ENCODE peak calls at places on chromosomes 2 and 18, in five cellular contexts. One of them, this sample, is unnamed.

GRCh38 chr18:68181956-68182355 is 533.0 kb downstream of the TMX3 start:
- DNase-seq in endothelial cell: no peak
- DNase-seq in HEK293T: no peak
- DNase-seq in chondrocyte: no peak
- DNase-seq in GM04504: no peak
- DNase-seq in this sample: no peak

GRCh38 chr2:236896677-236897076 is 189.0 kb upstream of the COPS8 start:
- DNase-seq in endothelial cell: no peak
- DNase-seq in HEK293T: no peak
- DNase-seq in chondrocyte: no peak
- DNase-seq in GM04504: no peak
- DNase-seq in this sample: no peak

GRCh38 chr18:37445368-37445767 is 120.2 kb downstream of the CELF4 start:
- DNase-seq in endothelial cell: no peak
- DNase-seq in HEK293T: no peak
- DNase-seq in chondrocyte: no peak
- DNase-seq in GM04504: no peak
- DNase-seq in this sample: no peak

GRCh38 chr2:172735646-172736418 is at the start of gene RAPGEF4:
- DNase-seq in endothelial cell: peak; percentile 47
- DNase-seq in HEK293T: peak; percentile 72
- DNase-seq in chondrocyte: no peak
- DNase-seq in GM04504: no peak
- DNase-seq in this sample: peak; percentile 23

GRCh38 chr18:80023173-80023572 is 11.1 kb upstream of the RBFA start:
- DNase-seq in endothelial cell: no peak
- DNase-seq in HEK293T: no peak
- DNase-seq in chondrocyte: no peak
- DNase-seq in GM04504: no peak
- DNase-seq in this sample: no peak

GRCh38 chr2:190304404-190304803 is 15.2 kb downstream of the HIBCH start:
- DNase-seq in endothelial cell: no peak
- DNase-seq in HEK293T: no peak
- DNase-seq in chondrocyte: no peak
- DNase-seq in GM04504: no peak
- DNase-seq in this sample: no peak

GRCh38 chr2:167253025-167253424 is 364.7 kb downstream of the XIRP2 start:
- DNase-seq in endothelial cell: no peak
- DNase-seq in HEK293T: no peak
- DNase-seq in chondrocyte: no peak
- DNase-seq in GM04504: no peak
- DNase-seq in this sample: no peak

GRCh38 chr2:79981316-79981715 is 323.2 kb downstream of the LRRTM1 start:
- DNase-seq in endothelial cell: no peak
- DNase-seq in HEK293T: no peak
- DNase-seq in chondrocyte: no peak
- DNase-seq in GM04504: no peak
- DNase-seq in this sample: no peak

GRCh38 chr2:99821572-99822369 is 320.6 kb downstream of the AFF3 start:
- DNase-seq in endothelial cell: no peak
- DNase-seq in HEK293T: no peak
- DNase-seq in chondrocyte: no peak
- DNase-seq in GM04504: no peak
- DNase-seq in this sample: no peak

GRCh38 chr2:136319227-136319626 is 201.3 kb upstream of the CXCR4 start:
- DNase-seq in endothelial cell: no peak
- DNase-seq in HEK293T: no peak
- DNase-seq in chondrocyte: no peak
- DNase-seq in GM04504: no peak
- DNase-seq in this sample: no peak